ENCODE peak calls at places on chromosomes 4 and X, in eight cellular contexts. W is thyroid gland, G is fibroblast of lung, L is IMR-90, V is kidney, B is testis, H is A549, M is lower lobe of right lung. K is an unnamed sample.

GRCh38 chr4:23728393-23728792 is 161.5 kb downstream of the PPARGC1A start:
- DNase-seq in W (no peak), G (peak), L (peak), V (no peak), B (no peak), H (no peak), M (no peak), K (peak)

GRCh38 chr4:111632752-111633151 is 512.5 kb upstream of the FAM241A start:
- DNase-seq in W (no peak), G (peak), L (peak), V (no peak), B (no peak), H (no peak), M (no peak), K (no peak)

GRCh38 chr4:91502365-91502764 is 801.4 kb upstream of the GRID2 start:
- DNase-seq in W (no peak), G (no peak), L (no peak), V (no peak), B (no peak), H (no peak), M (no peak), K (no peak)

GRCh38 chrX:155231163-155231562 is 14.9 kb downstream of the VBP1 start:
- DNase-seq in W (no peak), G (no peak), L (no peak), V (no peak), B (no peak), H (no peak), M (no peak), K (no peak)

GRCh38 chrX:47030339-47030738 is 47.9 kb upstream of the RGN start:
- DNase-seq in W (no peak), G (peak), L (peak), V (no peak), B (peak), H (peak), M (no peak), K (peak)

GRCh38 chr4:37685726-37686372 is 327 bp downstream of the RELL1 start:
- DNase-seq in W (peak), G (peak), L (peak), V (no peak), B (peak), H (peak), M (no peak), K (no peak)

GRCh38 chr4:8688041-8688907 is 95.7 kb downstream of the CPZ start:
- DNase-seq in W (no peak), G (no peak), L (peak), V (peak), B (peak), H (peak), M (peak), K (no peak)

GRCh38 chr4:151247395-151247794 is 29.6 kb upstream of the PRSS48 start:
- DNase-seq in W (no peak), G (no peak), L (no peak), V (no peak), B (no peak), H (no peak), M (no peak), K (no peak)

GRCh38 chrX:96182366-96182765 is 502.3 kb upstream of the DIAPH2 start:
- DNase-seq in W (no peak), G (peak), L (peak), V (no peak), B (peak), H (peak), M (no peak), K (peak)

GRCh38 chrX:149762696-149763614 is 10.9 kb upstream of the HSFX1 start:
- DNase-seq in W (no peak), G (no peak), L (no peak), V (no peak), B (no peak), H (no peak), M (no peak), K (no peak)

GRCh38 chr4:148058160-148058859 is 326.4 kb downstream of the ARHGAP10 start:
- DNase-seq in W (no peak), G (no peak), L (no peak), V (no peak), B (no peak), H (no peak), M (no peak), K (no peak)

GRCh38 chr4:65482410-65482809 is 187.9 kb downstream of the EPHA5 start:
- DNase-seq in W (no peak), G (no peak), L (no peak), V (no peak), B (no peak), H (peak), M (no peak), K (no peak)

GRCh38 chrX:78119521-78120227 is 15.6 kb downstream of the PGK1 start:
- DNase-seq in W (no peak), G (no peak), L (no peak), V (no peak), B (no peak), H (peak), M (no peak), K (no peak)

GRCh38 chrX:11564546-11564945 is 101.2 kb downstream of the ARHGAP6 start:
- DNase-seq in W (no peak), G (peak), L (no peak), V (no peak), B (no peak), H (no peak), M (no peak), K (no peak)

GRCh38 chr4:140926672-140927071 is 170.5 kb upstream of the TBC1D9 start:
- DNase-seq in W (no peak), G (no peak), L (peak), V (no peak), B (no peak), H (no peak), M (no peak), K (no peak)

GRCh38 chrX:39907964-39908616 is 189.7 kb downstream of the BCOR start:
- DNase-seq in W (peak), G (peak), L (peak), V (peak), B (no peak), H (peak), M (peak), K (peak)

GRCh38 chrX:27680726-27681125 is 90.6 kb downstream of the DCAF8L2 start:
- DNase-seq in W (no peak), G (peak), L (peak), V (no peak), B (no peak), H (no peak), M (no peak), K (peak)

GRCh38 chrX:1481636-1482529 is 29.2 kb upstream of the ASMTL start:
- DNase-seq in W (peak), G (peak), L (peak), V (peak), B (peak), H (peak), M (peak), K (peak)

GRCh38 chrX:41026326-41027136 is 58.7 kb upstream of the USP9X start:
- DNase-seq in W (no peak), G (no peak), L (no peak), V (no peak), B (no peak), H (peak), M (no peak), K (no peak)

GRCh38 chr4:47913858-47914218 is 545 bp downstream of the NFXL1 start:
- DNase-seq in W (peak), G (no peak), L (no peak), V (peak), B (peak), H (peak), M (peak), K (no peak)

GRCh38 chr4:81504685-81505598 is 33.2 kb upstream of the RASGEF1B start:
- DNase-seq in W (peak), G (peak), L (no peak), V (peak), B (peak), H (no peak), M (peak), K (no peak)

GRCh38 chr4:115332078-115332477 is 218.7 kb upstream of the NDST4 start:
- DNase-seq in W (no peak), G (no peak), L (no peak), V (no peak), B (no peak), H (no peak), M (no peak), K (no peak)

GRCh38 chr4:7009591-7009990 is 33.6 kb upstream of the TADA2B start:
- DNase-seq in W (no peak), G (no peak), L (no peak), V (no peak), B (no peak), H (no peak), M (no peak), K (no peak)

GRCh38 chr4:30181512-30181911 is 538.7 kb upstream of the PCDH7 start:
- DNase-seq in W (no peak), G (no peak), L (no peak), V (no peak), B (no peak), H (no peak), M (no peak), K (no peak)

GRCh38 chr4:119113033-119113655 is 22.5 kb upstream of the MYOZ2 start:
- DNase-seq in W (no peak), G (peak), L (peak), V (no peak), B (no peak), H (peak), M (no peak), K (peak)

GRCh38 chr4:76453232-76453631 is 18.2 kb downstream of the SHROOM3 start:
- DNase-seq in W (no peak), G (no peak), L (no peak), V (no peak), B (no peak), H (no peak), M (no peak), K (no peak)

GRCh38 chr4:600850-601515 is 24.4 kb upstream of the PDE6B start:
- DNase-seq in W (no peak), G (no peak), L (no peak), V (no peak), B (no peak), H (no peak), M (no peak), K (no peak)

GRCh38 chr4:11010624-11011023 is 326.1 kb upstream of the CLNK start:
- DNase-seq in W (no peak), G (no peak), L (no peak), V (no peak), B (no peak), H (no peak), M (no peak), K (no peak)

GRCh38 chrX:51905711-51906110 is 12.3 kb downstream of the MAGED1 start:
- DNase-seq in W (no peak), G (no peak), L (no peak), V (no peak), B (no peak), H (no peak), M (no peak), K (no peak)

GRCh38 chr4:15758294-15758693 is 19.8 kb upstream of the CD38 start:
- DNase-seq in W (no peak), G (no peak), L (no peak), V (no peak), B (no peak), H (no peak), M (no peak), K (no peak)

GRCh38 chrX:154734101-154734781 is 16.6 kb downstream of the GAB3 start:
- DNase-seq in W (peak), G (peak), L (peak), V (no peak), B (peak), H (peak), M (peak), K (no peak)

GRCh38 chrX:118780915-118781314 is 42.7 kb upstream of the ZCCHC12 start:
- DNase-seq in W (no peak), G (peak), L (peak), V (no peak), B (no peak), H (no peak), M (no peak), K (no peak)

GRCh38 chr4:121736735-121737351 is 28.1 kb downstream of the SMIM43 start:
- DNase-seq in W (peak), G (peak), L (peak), V (no peak), B (peak), H (peak), M (no peak), K (no peak)

GRCh38 chr4:73976716-73977115 is 5.1 kb downstream of the PF4 start:
- DNase-seq in W (no peak), G (peak), L (peak), V (no peak), B (no peak), H (no peak), M (no peak), K (no peak)

GRCh38 chr4:78024692-78025091 is 32.4 kb upstream of the FRAS1 start:
- DNase-seq in W (no peak), G (no peak), L (no peak), V (no peak), B (no peak), H (no peak), M (no peak), K (no peak)

GRCh38 chr4:55500072-55500471 is 46.6 kb downstream of the CLOCK start:
- DNase-seq in W (no peak), G (no peak), L (no peak), V (no peak), B (no peak), H (no peak), M (no peak), K (no peak)

DNA sequence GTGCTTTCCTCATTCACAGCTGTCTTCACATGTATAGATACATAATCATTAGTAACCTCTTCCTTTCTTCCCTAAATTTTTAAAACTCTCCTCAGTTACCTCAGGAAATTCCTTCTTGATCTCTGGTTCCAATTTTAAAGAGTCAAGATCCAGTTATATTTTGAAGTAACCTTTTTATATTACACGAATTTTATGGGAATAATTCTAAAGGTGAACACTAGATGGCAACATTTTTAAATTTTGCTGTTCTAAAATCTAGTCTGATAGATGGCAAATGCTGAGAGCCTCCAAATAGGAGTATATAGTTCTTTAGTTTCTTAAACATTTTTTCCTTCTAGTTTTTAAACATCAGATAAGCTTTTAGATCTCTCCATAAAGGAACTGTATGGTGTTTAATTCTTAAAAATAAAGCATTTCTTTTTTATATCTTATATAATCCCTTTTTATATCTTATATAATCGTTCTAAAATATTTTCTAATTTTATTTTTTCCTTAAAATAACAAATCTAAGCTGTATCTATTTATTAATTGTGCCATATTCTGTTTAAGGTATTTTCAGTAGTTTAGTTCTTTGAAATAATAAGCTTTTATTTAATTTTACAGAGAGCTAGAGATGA is 37.9 kb upstream of the PAPSS1 start:
- DNase-seq in W (no peak), G (peak), L (peak), V (no peak), B (no peak), H (peak), M (no peak), K (peak)
- TF ChIP-seq CTCF in W (peak), G (peak), L (peak), V (peak), B (no peak), H (peak), M (peak), K (peak)

DNA sequence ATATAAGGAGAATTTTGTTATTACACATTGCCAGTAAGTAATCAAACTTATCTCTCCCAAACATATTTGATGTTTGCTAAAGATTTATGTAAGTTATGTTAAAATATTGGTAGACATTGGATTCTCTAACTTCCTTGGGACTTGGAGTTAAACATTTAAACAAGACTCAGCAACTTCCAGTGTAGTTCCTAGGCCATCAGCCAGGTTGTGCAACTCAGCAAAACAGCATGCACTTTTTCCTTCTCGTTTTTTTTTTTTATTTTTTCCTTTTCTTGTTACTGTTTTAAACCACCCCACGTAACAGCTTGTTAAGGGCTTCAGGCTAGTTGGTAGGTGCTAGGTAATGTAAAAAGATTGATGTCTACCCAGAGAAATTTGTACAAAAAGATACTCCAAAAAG is 510.4 kb downstream of the ANKRD50 start:
- DNase-seq in W (no peak), G (peak), L (peak), V (no peak), B (peak), H (no peak), M (no peak), K (no peak)
- TF ChIP-seq CTCF in W (no peak), G (peak), L (no peak), V (no peak), B (peak), H (no peak), M (no peak), K (peak)

DNA sequence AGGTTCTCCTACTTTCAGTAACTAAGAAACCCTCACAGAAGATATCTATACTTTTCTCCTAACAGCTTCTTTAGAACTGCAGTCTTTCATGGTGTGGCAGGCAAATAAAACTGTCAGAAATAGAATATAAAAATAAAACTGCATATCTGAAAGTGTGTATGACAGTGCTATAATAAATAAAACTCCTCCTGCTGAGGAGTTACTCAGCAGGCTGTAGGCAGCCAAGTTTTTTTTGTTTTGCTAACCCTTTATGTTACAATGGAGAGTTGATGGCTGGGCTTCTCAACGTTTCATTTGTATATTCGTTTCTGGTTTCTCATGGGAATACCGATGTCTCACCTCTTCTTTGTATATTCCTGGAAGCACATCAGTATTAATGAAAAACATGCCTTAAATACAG is 18.2 kb upstream of the UGT2B10 start:
- DNase-seq in W (no peak), G (no peak), L (no peak), V (no peak), B (no peak), H (no peak), M (no peak), K (no peak)
- TF ChIP-seq CTCF in W (no peak), G (no peak), L (no peak), V (no peak), B (no peak), H (no peak), M (no peak), K (no peak)

GRCh38 chr4:139556735-139557505 is 901 bp upstream of the SETD7 start:
- DNase-seq in W (peak), G (no peak), L (no peak), V (peak), B (peak), H (peak), M (peak), K (no peak)
- TF ChIP-seq CTCF in W (no peak), G (no peak), L (no peak), V (no peak), B (no peak), H (no peak), M (no peak), K (no peak)

GRCh38 chr4:95693594-95693993 is 144.8 kb upstream of the UNC5C start:
- DNase-seq in W (no peak), G (peak), L (peak), V (no peak), B (no peak), H (peak), M (no peak), K (no peak)
- TF ChIP-seq CTCF in W (no peak), G (peak), L (no peak), V (no peak), B (no peak), H (no peak), M (no peak), K (peak)

GRCh38 chrX:153723351-153724251 is 586 bp downstream of the BCAP31 start:
- DNase-seq in W (peak), G (peak), L (peak), V (peak), B (no peak), H (peak), M (peak), K (no peak)
- TF ChIP-seq CTCF in W (no peak), G (peak), L (peak), V (peak), B (no peak), H (peak), M (peak), K (peak)

GRCh38 chr4:129355529-129355928 is 259.6 kb downstream of the C4orf33 start:
- DNase-seq in W (no peak), G (peak), L (no peak), V (no peak), B (no peak), H (no peak), M (no peak), K (no peak)

GRCh38 chr4:129352480-129352879 is 256.5 kb downstream of the C4orf33 start:
- DNase-seq in W (no peak), G (no peak), L (no peak), V (no peak), B (no peak), H (no peak), M (no peak), K (no peak)

GRCh38 chr4:129350800-129351199 is 254.8 kb downstream of the C4orf33 start:
- DNase-seq in W (peak), G (no peak), L (no peak), V (no peak), B (no peak), H (no peak), M (no peak), K (no peak)

GRCh38 chr4:129355031-129355430 is 259.1 kb downstream of the C4orf33 start:
- DNase-seq in W (no peak), G (no peak), L (no peak), V (no peak), B (no peak), H (no peak), M (no peak), K (no peak)

DNA sequence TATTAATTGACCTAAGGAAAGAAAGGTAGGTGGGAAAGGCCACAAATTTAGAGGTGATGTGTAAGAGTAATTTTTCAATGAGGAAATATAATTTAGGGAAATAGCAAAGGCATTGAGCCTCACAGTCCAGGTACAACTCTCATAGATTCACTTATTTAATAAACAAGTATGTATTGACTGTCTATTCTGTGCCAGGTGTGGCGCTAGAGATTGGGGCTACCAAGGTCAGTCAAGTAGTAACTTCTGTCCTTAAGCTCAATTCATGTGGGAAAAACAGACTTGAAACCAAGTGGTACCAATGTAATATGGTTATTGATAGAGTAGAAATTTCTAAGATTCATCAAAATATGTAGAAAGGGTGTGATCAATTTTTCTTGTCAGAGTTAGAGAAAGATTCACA is 257.5 kb downstream of the C4orf33 start:
- DNase-seq in W (no peak), G (no peak), L (no peak), V (no peak), B (no peak), H (no peak), M (no peak), K (no peak)
- TF ChIP-seq CTCF in W (no peak), G (no peak), L (no peak), V (no peak), B (no peak), H (no peak), M (no peak), K (no peak)

DNA sequence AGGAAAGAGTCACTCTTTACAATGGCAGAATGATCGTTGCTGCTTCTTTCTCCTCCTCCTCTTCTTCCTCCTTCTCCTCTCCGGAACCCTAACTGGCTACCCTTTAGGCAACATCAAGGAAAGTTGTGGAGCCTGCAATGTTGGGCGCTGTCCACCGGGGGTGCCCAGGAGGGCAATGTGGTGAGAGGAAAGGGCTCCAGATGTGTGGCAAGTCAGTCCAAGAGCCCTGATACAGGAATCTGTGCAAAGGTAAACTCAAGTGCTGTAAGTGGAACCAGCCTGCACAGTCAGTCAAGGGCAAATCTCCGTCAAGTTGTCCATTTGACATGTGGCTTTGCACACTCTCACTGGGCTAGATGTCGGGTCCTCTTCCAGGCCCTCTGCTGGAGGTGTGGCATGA is 2.8 kb downstream of the RTL5 start:
- DNase-seq in W (peak), G (no peak), L (no peak), V (no peak), B (no peak), H (peak), M (no peak), K (no peak)
- TF ChIP-seq CTCF in W (no peak), G (peak), L (peak), V (no peak), B (no peak), H (peak), M (peak), K (peak)

GRCh38 chr4:88518911-88519310 is 4.7 kb downstream of the PYURF start:
- DNase-seq in W (no peak), G (no peak), L (no peak), V (no peak), B (no peak), H (no peak), M (no peak), K (no peak)
- TF ChIP-seq CTCF in W (no peak), G (no peak), L (no peak), V (no peak), B (no peak), H (no peak), M (no peak), K (no peak)

K was measured in AG04450.